ENCODE peak calls at places on chromosomes 1 and 21, in eight cellular contexts. B is heart left ventricle, Z is esophagus squamous epithelium, X is left lung, K is pancreas, M is tibial artery, I is brain microvascular endothelial cell, P is ovary. R is an unnamed sample.

GRCh38 chr1:212147581-212148033 is 112.1 kb downstream of the DTL start:
- DNase-seq in X (no peak), I (no peak), Z (no peak), M (no peak), P (no peak), B (no peak), K (no peak), R (peak)

GRCh38 chr1:241950390-241950789 is 7.2 kb upstream of the BECN2 start:
- DNase-seq in P (no peak), I (no peak), B (no peak), Z (no peak), X (no peak), K (no peak), M (no peak), R (no peak)

GRCh38 chr1:234978397-234979291 is 150.0 kb downstream of the TOMM20 start:
- DNase-seq in M (peak), X (peak), I (peak), B (peak), P (no peak), K (no peak), Z (no peak), R (peak)

GRCh38 chr21:14862794-14863720 is 201.7 kb downstream of the NRIP1 start:
- DNase-seq in K (no peak), M (no peak), Z (no peak), B (no peak), X (no peak), I (no peak), P (no peak), R (no peak)

GRCh38 chr1:1344672-1345361 is 4.4 kb downstream of the DVL1 start:
- DNase-seq in K (peak), P (no peak), I (peak), X (peak), Z (no peak), M (no peak), B (no peak), R (peak)

GRCh38 chr1:221897312-221897711 is 155.4 kb upstream of the DUSP10 start:
- DNase-seq in Z (no peak), K (no peak), I (no peak), M (no peak), X (no peak), P (no peak), B (no peak), R (no peak)

GRCh38 chr1:184199797-184200170 is 148.3 kb downstream of the TSEN15 start:
- DNase-seq in P (no peak), M (no peak), K (no peak), X (no peak), B (no peak), I (no peak), Z (no peak), R (no peak)

GRCh38 chr21:34807881-34808568 is 139.2 kb downstream of the CLIC6 start:
- DNase-seq in K (no peak), I (peak), X (peak), Z (no peak), M (peak), B (no peak), P (no peak), R (no peak)

GRCh38 chr21:28959367-28960099 is 33.1 kb downstream of the LTN1 start:
- DNase-seq in X (no peak), B (no peak), P (no peak), K (no peak), I (peak), Z (no peak), M (no peak), R (no peak)

GRCh38 chr1:46603858-46604549 is at the start of gene MKNK1:
- DNase-seq in X (peak), K (peak), P (peak), Z (peak), M (peak), B (peak), I (peak), R (peak)

GRCh38 chr1:62356257-62356835 is 37.1 kb upstream of the KANK4 start:
- DNase-seq in M (no peak), I (peak), X (no peak), K (no peak), Z (no peak), B (no peak), P (no peak), R (no peak)

GRCh38 chr1:228781161-228781771 is 46.0 kb downstream of the RHOU start:
- DNase-seq in P (no peak), B (no peak), Z (no peak), I (peak), X (no peak), K (no peak), M (no peak), R (no peak)

GRCh38 chr1:167016090-167016750 is 27.1 kb downstream of the MAEL start:
- DNase-seq in B (no peak), X (no peak), M (no peak), I (no peak), P (no peak), K (no peak), Z (no peak), R (no peak)

GRCh38 chr1:158020877-158021630 is 27.6 kb downstream of the KIRREL1 start:
- DNase-seq in P (no peak), K (no peak), M (no peak), X (no peak), I (no peak), Z (no peak), B (no peak), R (no peak)

GRCh38 chr21:41945982-41946381 is 7.8 kb downstream of the C2CD2 start:
- DNase-seq in K (no peak), I (no peak), P (no peak), M (no peak), X (no peak), Z (no peak), B (no peak), R (no peak)

GRCh38 chr21:45506836-45507522 is 35.3 kb downstream of the SLC19A1 start:
- DNase-seq in X (peak), I (no peak), Z (no peak), B (no peak), K (peak), M (no peak), P (peak), R (no peak)

GRCh38 chr1:116262995-116263385 is 110.1 kb upstream of the ATP1A1 start:
- DNase-seq in Z (no peak), P (no peak), M (no peak), B (no peak), X (no peak), K (no peak), I (no peak), R (no peak)

GRCh38 chr1:78950801-78951200 is 55.7 kb downstream of the ADGRL4 start:
- DNase-seq in P (no peak), M (no peak), X (no peak), B (no peak), Z (no peak), I (no peak), K (no peak), R (no peak)

GRCh38 chr1:98661544-98662353 is at the start of gene SNX7:
- DNase-seq in I (peak), Z (no peak), P (peak), X (peak), M (peak), K (peak), B (peak), R (peak)

GRCh38 chr1:69090752-69091151 is 477.0 kb upstream of the LRRC7 start:
- DNase-seq in X (no peak), Z (no peak), I (no peak), P (no peak), B (no peak), M (no peak), K (no peak), R (no peak)

GRCh38 chr21:8991968-8992621 is 1529.3 kb upstream of the TPTE start:
- DNase-seq in I (no peak), B (no peak), X (peak), M (no peak), P (no peak), K (no peak), Z (no peak), R (no peak)

GRCh38 chr1:110580244-110580643 is 25.9 kb downstream of the KCNA2 start:
- DNase-seq in M (peak), X (no peak), B (no peak), P (no peak), Z (no peak), I (no peak), K (no peak), R (no peak)

GRCh38 chr1:216765346-216766300 is 42.4 kb upstream of the ESRRG start:
- DNase-seq in I (no peak), P (no peak), M (no peak), B (no peak), K (no peak), Z (no peak), X (no peak), R (no peak)

GRCh38 chr1:15756143-15757015 is 2.2 kb upstream of the FBLIM1 start:
- DNase-seq in K (peak), Z (no peak), M (no peak), B (no peak), I (no peak), X (no peak), P (no peak), R (peak)

GRCh38 chr1:67162954-67163353 is 3.3 kb upstream of the IL23R start:
- DNase-seq in X (no peak), K (no peak), B (no peak), Z (no peak), I (peak), M (no peak), P (no peak), R (no peak)

GRCh38 chr1:202210370-202210769 is 16.8 kb downstream of the LGR6 start:
- DNase-seq in I (no peak), P (no peak), B (no peak), Z (no peak), K (no peak), X (peak), M (no peak), R (no peak)

GRCh38 chr1:81377406-81377805 is 423.3 kb upstream of the ADGRL2 start:
- DNase-seq in P (no peak), I (no peak), B (no peak), X (no peak), M (no peak), K (no peak), Z (no peak), R (no peak)

GRCh38 chr1:14039894-14040430 is 340.0 kb downstream of the PRDM2 start:
- DNase-seq in P (no peak), K (no peak), B (no peak), X (no peak), Z (no peak), I (no peak), M (no peak), R (no peak)

GRCh38 chr1:153624965-153625611 is 2.2 kb downstream of the S100A13 start:
- DNase-seq in M (no peak), K (no peak), B (no peak), X (no peak), I (no peak), P (no peak), Z (no peak), R (no peak)

GRCh38 chr1:203789966-203790365 is 5.5 kb upstream of the ZBED6 start:
- DNase-seq in K (no peak), B (no peak), M (no peak), X (no peak), Z (no peak), P (no peak), I (no peak), R (no peak)

GRCh38 chr1:28885472-28885877 is 28.9 kb upstream of the EPB41 start:
- DNase-seq in M (no peak), X (no peak), Z (no peak), I (no peak), B (no peak), K (no peak), P (no peak), R (no peak)

GRCh38 chr1:39328110-39328509 is 123.6 kb downstream of the MACF1 start:
- DNase-seq in I (no peak), P (no peak), X (no peak), Z (no peak), B (no peak), M (no peak), K (no peak), R (no peak)

GRCh38 chr1:53367503-53368313 is 39.8 kb upstream of the LRP8 start:
- DNase-seq in P (no peak), X (no peak), B (peak), M (peak), K (no peak), Z (no peak), I (no peak), R (peak)

GRCh38 chr1:204763773-204764427 is 78.4 kb upstream of the LRRN2 start:
- DNase-seq in X (peak), P (peak), I (peak), K (peak), B (peak), Z (peak), M (peak), R (peak)

GRCh38 chr1:2204384-2205190 is 10.0 kb upstream of the FAAP20 start:
- DNase-seq in Z (no peak), X (peak), K (peak), P (peak), B (peak), I (no peak), M (peak), R (peak)

GRCh38 chr1:84611796-84612195 is 37.6 kb upstream of the CTBS start:
- DNase-seq in B (no peak), P (no peak), K (no peak), X (no peak), Z (no peak), M (no peak), I (peak), R (no peak)

GRCh38 chr1:55063562-55063942 is 24.2 kb downstream of the PCSK9 start:
- DNase-seq in M (no peak), I (no peak), Z (no peak), B (no peak), P (no peak), X (no peak), K (no peak), R (no peak)

GRCh38 chr1:213724640-213725536 is 262.9 kb upstream of the PROX1 start:
- DNase-seq in P (no peak), Z (no peak), M (peak), X (no peak), B (no peak), I (no peak), K (peak), R (peak)

DNA sequence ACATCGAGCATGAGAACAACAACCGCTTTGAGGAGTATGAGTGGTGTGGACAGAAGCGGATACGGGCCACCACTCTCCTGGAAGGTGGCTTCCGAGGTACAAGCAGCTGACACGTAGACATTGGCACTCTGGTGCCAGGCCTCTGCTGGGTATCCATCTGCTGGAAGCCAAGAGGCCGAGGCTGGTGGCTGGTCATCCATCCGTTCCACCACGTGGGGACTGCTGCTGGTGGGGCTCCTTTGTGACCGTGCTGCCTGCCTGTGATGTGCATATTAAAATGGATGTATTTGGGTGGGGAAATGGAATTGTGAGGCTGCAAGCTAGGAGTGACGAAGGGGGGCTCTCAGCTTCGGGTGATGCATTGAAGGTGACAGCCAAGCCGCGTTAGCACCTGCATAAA is 38.2 kb downstream of the TMEM53 start:
- DNase-seq in B (no peak), P (no peak), K (no peak), I (no peak), X (no peak), M (no peak), Z (no peak), R (no peak)
- H3K27ac ChIP-seq in B (peak), P (no peak), K (no peak), I (no peak), X (no peak), M (no peak), Z (no peak), R (peak)

GRCh38 chr1:175755516-175755915 is 12.1 kb upstream of the TNR start:
- DNase-seq in K (no peak), P (no peak), Z (no peak), B (no peak), M (no peak), I (no peak), X (no peak), R (no peak)

GRCh38 chr1:175757381-175758015 is 14.1 kb upstream of the TNR start:
- DNase-seq in M (no peak), K (peak), Z (no peak), P (no peak), X (no peak), B (no peak), I (peak), R (peak)
- TF ChIP-seq CTCF in M (peak), K (peak), Z (peak), P (no peak), X (peak), B (peak), I (peak), R (peak)

GRCh38 chr1:225653463-225654276 is 747 bp upstream of the ENAH start:
- DNase-seq in Z (no peak), I (peak), P (peak), X (peak), K (peak), B (peak), M (peak), R (peak)
- H3K27ac ChIP-seq in Z (peak), I (peak), P (peak), X (peak), K (peak), B (peak), M (peak), R (peak)

GRCh38 chr1:208455821-208456220 is 211.6 kb upstream of the PLXNA2 start:
- DNase-seq in K (no peak), X (no peak), I (peak), M (no peak), Z (no peak), P (no peak), B (no peak), R (no peak)

GRCh38 chr1:208448425-208448824 is 204.2 kb upstream of the PLXNA2 start:
- DNase-seq in K (no peak), B (no peak), Z (no peak), X (no peak), P (no peak), I (no peak), M (no peak), R (no peak)

GRCh38 chr1:208450958-208451357 is 206.8 kb upstream of the PLXNA2 start:
- DNase-seq in I (no peak), K (no peak), M (no peak), X (no peak), P (no peak), Z (no peak), B (no peak), R (no peak)

GRCh38 chr1:208445710-208446702 is 201.8 kb upstream of the PLXNA2 start:
- DNase-seq in B (no peak), Z (no peak), P (no peak), X (no peak), I (no peak), K (no peak), M (no peak), R (peak)

DNA sequence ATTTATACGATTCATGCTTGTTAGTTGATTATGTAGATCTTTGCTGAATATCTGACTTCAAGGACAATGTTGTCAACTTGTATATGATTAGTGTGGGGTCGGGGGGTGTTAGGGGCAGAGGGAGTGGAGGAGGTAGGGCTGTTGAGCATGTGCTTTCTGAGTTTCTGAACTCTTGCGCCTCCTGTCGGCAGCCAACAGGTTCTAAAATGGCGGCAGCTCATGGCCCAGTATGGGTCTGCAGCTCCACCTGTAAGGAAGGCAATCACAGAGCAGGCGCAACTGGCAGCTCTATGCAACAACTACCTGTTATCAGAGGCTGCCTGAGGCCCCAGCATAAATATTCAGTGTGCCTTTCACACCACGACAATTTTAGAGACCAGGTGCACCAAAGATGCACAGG is 205.8 kb upstream of the PLXNA2 start:
- DNase-seq in P (no peak), Z (no peak), X (no peak), K (no peak), M (no peak), I (no peak), B (no peak), R (no peak)
- TF ChIP-seq CTCF in P (no peak), Z (no peak), X (no peak), K (no peak), M (no peak), I (no peak), B (no peak), R (no peak)

GRCh38 chr1:218459878-218460277 is 114.7 kb downstream of the TGFB2 start:
- DNase-seq in Z (no peak), I (peak), X (no peak), K (no peak), B (no peak), P (no peak), M (no peak), R (no peak)

GRCh38 chr1:218459450-218459849 is 114.3 kb downstream of the TGFB2 start:
- DNase-seq in B (peak), I (no peak), M (no peak), Z (no peak), P (peak), X (no peak), K (no peak), R (no peak)

GRCh38 chr1:218461351-218461750 is 116.2 kb downstream of the TGFB2 start:
- DNase-seq in M (no peak), K (no peak), I (no peak), Z (no peak), X (no peak), B (no peak), P (no peak), R (no peak)

GRCh38 chr1:218462116-218462515 is 117.0 kb downstream of the TGFB2 start:
- DNase-seq in X (no peak), M (no peak), P (no peak), K (no peak), B (no peak), I (no peak), Z (no peak), R (no peak)

DNA sequence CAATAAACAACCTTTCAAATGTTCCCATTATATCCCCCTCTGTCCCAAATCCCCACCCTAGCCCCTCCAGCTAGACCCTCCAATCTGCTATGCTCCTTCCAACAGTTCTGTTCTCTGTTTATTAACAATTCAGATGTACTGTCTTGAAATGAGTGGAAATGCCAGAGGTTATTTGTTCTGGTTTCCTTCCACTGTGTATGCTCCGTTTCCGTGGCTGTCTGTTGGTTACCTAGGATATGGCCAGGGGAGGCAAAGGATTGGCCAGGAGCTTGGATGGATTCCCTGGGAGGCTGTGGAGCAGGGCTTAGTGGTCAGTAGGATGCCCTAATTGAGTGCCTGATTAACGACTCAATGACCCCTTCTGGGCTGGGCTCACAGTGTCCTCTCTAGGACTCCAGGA is 115.2 kb downstream of the TGFB2 start:
- DNase-seq in P (peak), K (no peak), M (peak), Z (no peak), X (no peak), I (peak), B (peak), R (no peak)
- H3K27ac ChIP-seq in P (peak), K (peak), M (peak), Z (peak), X (peak), I (peak), B (peak), R (peak)